ENCODE peak calls at places on chromosomes 1 and 21, in five cellular contexts. One of them, this sample, is unnamed.

GRCh38 chr1:30191154-30191702 is 532.2 kb downstream of the MATN1 start:
- DNase-seq in IMR-90: peak; percentile 20
- DNase-seq in natural killer cell: peak; percentile 43
- DNase-seq in T-cell: no peak
- DNase-seq in effector CD4-positive, alpha-beta T cell: no peak
- DNase-seq in this sample: no peak

GRCh38 chr1:97139512-97139911 is 417.9 kb downstream of the PTBP2 start:
- DNase-seq in T-cell: no peak
- DNase-seq in IMR-90: peak; percentile 47
- DNase-seq in effector CD4-positive, alpha-beta T cell: no peak
- DNase-seq in natural killer cell: no peak
- DNase-seq in this sample: no peak

GRCh38 chr1:240801445-240801844 is 189.5 kb upstream of the GREM2 start:
- DNase-seq in effector CD4-positive, alpha-beta T cell: no peak
- DNase-seq in T-cell: no peak
- DNase-seq in natural killer cell: no peak
- DNase-seq in IMR-90: peak; percentile 65
- DNase-seq in this sample: no peak

GRCh38 chr1:158961178-158961577 is 29.8 kb downstream of the PYHIN1 start:
- DNase-seq in IMR-90: no peak
- DNase-seq in natural killer cell: no peak
- DNase-seq in T-cell: no peak
- DNase-seq in effector CD4-positive, alpha-beta T cell: no peak
- DNase-seq in this sample: no peak

GRCh38 chr1:143661418-143662120 is 310.2 kb downstream of the FAM72C start:
- DNase-seq in T-cell: no peak
- DNase-seq in IMR-90: no peak
- DNase-seq in effector CD4-positive, alpha-beta T cell: no peak
- DNase-seq in natural killer cell: no peak
- DNase-seq in this sample: no peak

GRCh38 chr1:6027591-6027990 is 18.1 kb upstream of the KCNAB2 start:
- DNase-seq in IMR-90: no peak
- DNase-seq in T-cell: no peak
- DNase-seq in effector CD4-positive, alpha-beta T cell: no peak
- DNase-seq in natural killer cell: no peak
- DNase-seq in this sample: no peak

GRCh38 chr21:38913120-38913975 is 107.6 kb downstream of the ETS2 start:
- DNase-seq in IMR-90: peak; percentile 69
- DNase-seq in T-cell: no peak
- DNase-seq in natural killer cell: no peak
- DNase-seq in effector CD4-positive, alpha-beta T cell: no peak
- DNase-seq in this sample: no peak

GRCh38 chr1:192892934-192893333 is 84.1 kb downstream of the RGS2 start:
- DNase-seq in effector CD4-positive, alpha-beta T cell: no peak
- DNase-seq in IMR-90: no peak
- DNase-seq in natural killer cell: no peak
- DNase-seq in T-cell: no peak
- DNase-seq in this sample: no peak

GRCh38 chr1:180581635-180582039 is 22.9 kb downstream of the OVAAL start:
- DNase-seq in T-cell: no peak
- DNase-seq in IMR-90: peak; percentile 82
- DNase-seq in natural killer cell: no peak
- DNase-seq in effector CD4-positive, alpha-beta T cell: no peak
- DNase-seq in this sample: no peak

GRCh38 chr1:17189632-17190525 is 15.0 kb upstream of the PADI1 start:
- DNase-seq in IMR-90: peak; percentile 92
- DNase-seq in natural killer cell: no peak
- DNase-seq in effector CD4-positive, alpha-beta T cell: no peak
- DNase-seq in T-cell: no peak
- DNase-seq in this sample: no peak

GRCh38 chr1:78303620-78304019 is 187.2 kb upstream of the PTGFR start:
- DNase-seq in IMR-90: peak; percentile 95
- DNase-seq in T-cell: no peak
- DNase-seq in effector CD4-positive, alpha-beta T cell: no peak
- DNase-seq in natural killer cell: no peak
- DNase-seq in this sample: peak; percentile 49

GRCh38 chr1:94332952-94333351 is 85.2 kb upstream of the ABCD3 start:
- DNase-seq in natural killer cell: no peak
- DNase-seq in IMR-90: peak; percentile 72
- DNase-seq in T-cell: no peak
- DNase-seq in effector CD4-positive, alpha-beta T cell: no peak
- DNase-seq in this sample: no peak

GRCh38 chr21:35377505-35378090 is 328.5 kb upstream of the RUNX1 start:
- DNase-seq in effector CD4-positive, alpha-beta T cell: no peak
- DNase-seq in IMR-90: no peak
- DNase-seq in T-cell: no peak
- DNase-seq in natural killer cell: no peak
- DNase-seq in this sample: peak; percentile 40

GRCh38 chr1:89436856-89437255 is 73.0 kb downstream of the GBP6 start:
- DNase-seq in T-cell: no peak
- DNase-seq in natural killer cell: no peak
- DNase-seq in effector CD4-positive, alpha-beta T cell: no peak
- DNase-seq in IMR-90: no peak
- DNase-seq in this sample: no peak

GRCh38 chr1:218751208-218751948 is 406.2 kb downstream of the TGFB2 start:
- DNase-seq in effector CD4-positive, alpha-beta T cell: no peak
- DNase-seq in T-cell: no peak
- DNase-seq in natural killer cell: no peak
- DNase-seq in IMR-90: no peak
- DNase-seq in this sample: no peak

GRCh38 chr1:206880310-206880709 is 14.9 kb downstream of the IL20 start:
- DNase-seq in effector CD4-positive, alpha-beta T cell: no peak
- DNase-seq in T-cell: no peak
- DNase-seq in natural killer cell: no peak
- DNase-seq in IMR-90: no peak
- DNase-seq in this sample: no peak

GRCh38 chr21:25614441-25614840 is 7.2 kb upstream of the MRPL39 start:
- DNase-seq in IMR-90: no peak
- DNase-seq in effector CD4-positive, alpha-beta T cell: no peak
- DNase-seq in T-cell: no peak
- DNase-seq in natural killer cell: no peak
- DNase-seq in this sample: no peak

GRCh38 chr1:40708750-40709099 is 17.2 kb downstream of the NFYC start:
- DNase-seq in T-cell: no peak
- DNase-seq in effector CD4-positive, alpha-beta T cell: no peak
- DNase-seq in natural killer cell: no peak
- DNase-seq in IMR-90: peak; percentile 91
- DNase-seq in this sample: no peak

GRCh38 chr1:44827197-44828002 is 15.7 kb downstream of the PTCH2 start:
- DNase-seq in effector CD4-positive, alpha-beta T cell: no peak
- DNase-seq in IMR-90: no peak
- DNase-seq in natural killer cell: no peak
- DNase-seq in T-cell: no peak
- DNase-seq in this sample: no peak

GRCh38 chr1:165371588-165372235 is 15.2 kb upstream of the LMX1A start:
- DNase-seq in natural killer cell: no peak
- DNase-seq in IMR-90: no peak
- DNase-seq in T-cell: no peak
- DNase-seq in effector CD4-positive, alpha-beta T cell: no peak
- DNase-seq in this sample: no peak

GRCh38 chr1:77900687-77901293 is 12.4 kb downstream of the NEXN start:
- DNase-seq in T-cell: no peak
- DNase-seq in effector CD4-positive, alpha-beta T cell: no peak
- DNase-seq in natural killer cell: no peak
- DNase-seq in IMR-90: peak; percentile 63
- DNase-seq in this sample: no peak

GRCh38 chr1:30295674-30296073 is 427.7 kb downstream of the MATN1 start:
- DNase-seq in IMR-90: no peak
- DNase-seq in T-cell: no peak
- DNase-seq in effector CD4-positive, alpha-beta T cell: no peak
- DNase-seq in natural killer cell: peak; percentile 0
- DNase-seq in this sample: no peak